ENCODE peak calls at places on chromosomes 7 and 10, in six cellular contexts. F, V, L, N, U and H are unnamed samples.

GRCh38 chr7:139972000-139972399 is 90.8 kb downstream of the PARP12 start:
- DNase-seq in F (no peak), V (no peak), L (no peak), N (no peak), U (no peak), H (no peak)

GRCh38 chr10:45439365-45439764 is 65.3 kb downstream of the ALOX5 start:
- DNase-seq in F (no peak), V (no peak), L (no peak), N (no peak), U (no peak), H (no peak)

GRCh38 chr10:73899401-73899780 is 11.5 kb upstream of the PLAU start:
- DNase-seq in F (no peak), V (no peak), L (no peak), N (no peak), U (peak), H (peak)

GRCh38 chr7:134701272-134701671 is 54.6 kb downstream of the BPGM start:
- DNase-seq in F (peak), V (no peak), L (no peak), N (peak), U (peak), H (peak)

GRCh38 chr10:122655524-122656307 is 43.9 kb downstream of the C10orf120 start:
- DNase-seq in F (no peak), V (no peak), L (no peak), N (no peak), U (no peak), H (no peak)

GRCh38 chr7:81949306-81949705 is 179.5 kb upstream of the HGF start:
- DNase-seq in F (no peak), V (no peak), L (no peak), N (no peak), U (no peak), H (no peak)

GRCh38 chr10:132626761-132627735 is 89.5 kb downstream of the INPP5A start:
- DNase-seq in F (no peak), V (no peak), L (no peak), N (no peak), U (no peak), H (no peak)

GRCh38 chr7:92880212-92881090 is 44.1 kb upstream of the CDK6 start:
- DNase-seq in F (peak), V (no peak), L (no peak), N (peak), U (peak), H (peak)

GRCh38 chr10:12299222-12299973 is 49.9 kb upstream of the CAMK1D start:
- DNase-seq in F (no peak), V (peak), L (peak), N (no peak), U (no peak), H (no peak)

GRCh38 chr10:69614130-69614529 is 15.9 kb upstream of the FAM241B start:
- DNase-seq in F (no peak), V (no peak), L (no peak), N (no peak), U (no peak), H (no peak)

GRCh38 chr10:25231751-25232150 is 57.0 kb downstream of the GPR158 start:
- DNase-seq in F (no peak), V (no peak), L (no peak), N (no peak), U (no peak), H (no peak)

GRCh38 chr7:2465928-2466327 is 10.3 kb downstream of the GRIFIN start:
- DNase-seq in F (peak), V (no peak), L (peak), N (no peak), U (no peak), H (no peak)

GRCh38 chr10:86253171-86254072 is 113.2 kb downstream of the GRID1 start:
- DNase-seq in F (no peak), V (peak), L (no peak), N (no peak), U (peak), H (no peak)

GRCh38 chr7:47045592-47045991 is 536.3 kb downstream of the TNS3 start:
- DNase-seq in F (no peak), V (no peak), L (no peak), N (peak), U (peak), H (no peak)

GRCh38 chr10:123081896-123082295 is 53.9 kb upstream of the HMX3 start:
- DNase-seq in F (no peak), V (no peak), L (no peak), N (no peak), U (no peak), H (no peak)

GRCh38 chr7:5143935-5144903 is 45.8 kb upstream of the WIPI2 start:
- DNase-seq in F (no peak), V (no peak), L (no peak), N (no peak), U (peak), H (no peak)

GRCh38 chr10:14712991-14713422 is 61.7 kb downstream of the FAM107B start:
- DNase-seq in F (no peak), V (no peak), L (no peak), N (peak), U (no peak), H (no peak)

GRCh38 chr7:126026421-126027088 is 1096.9 kb upstream of the POT1 start:
- DNase-seq in F (no peak), V (no peak), L (no peak), N (peak), U (no peak), H (no peak)

GRCh38 chr10:27192284-27192683 is 37.1 kb downstream of the MASTL start:
- DNase-seq in F (no peak), V (no peak), L (no peak), N (no peak), U (no peak), H (no peak)

GRCh38 chr10:12501851-12502525 is 152.6 kb downstream of the CAMK1D start:
- DNase-seq in F (no peak), V (no peak), L (no peak), N (no peak), U (no peak), H (no peak)

GRCh38 chr10:30270247-30270646 is 78.8 kb downstream of the MTPAP start:
- DNase-seq in F (no peak), V (no peak), L (no peak), N (no peak), U (no peak), H (peak)